ENCODE peak calls at places on chromosome 14, in four cellular contexts. L is HEK293T, J is epithelial cell of esophagus, G is NCI-H82. I is an unnamed sample.

GRCh38 chr14:92603309-92604257 is 90.0 kb downstream of the RIN3 start:
- DNase-seq in L (no peak), G (no peak), J (peak), I (no peak)

GRCh38 chr14:34920339-34920738 is 45.2 kb upstream of the BAZ1A start:
- DNase-seq in J (no peak), L (no peak), G (no peak), I (no peak)

GRCh38 chr14:99773496-99774203 is 19.6 kb upstream of the EML1 start:
- DNase-seq in J (no peak), L (no peak), G (no peak), I (no peak)

GRCh38 chr14:54699087-54699530 is 132.2 kb downstream of the SAMD4A start:
- DNase-seq in G (peak), J (peak), L (no peak), I (peak)

GRCh38 chr14:94213021-94213420 is 38.9 kb downstream of the PPP4R4 start:
- DNase-seq in G (no peak), J (peak), L (no peak), I (no peak)

GRCh38 chr14:93035917-93036651 is 79.6 kb downstream of the ITPK1 start:
- DNase-seq in J (peak), L (no peak), G (no peak), I (no peak)

GRCh38 chr14:75238728-75239455 is 39.7 kb upstream of the FOS start:
- DNase-seq in J (no peak), G (no peak), L (no peak), I (no peak)

GRCh38 chr14:76977793-76978730 is 50.4 kb downstream of the IRF2BPL start:
- DNase-seq in G (no peak), L (no peak), J (peak), I (no peak)

GRCh38 chr14:104931323-104931770 is 6.7 kb downstream of the PLD4 start:
- DNase-seq in G (no peak), L (no peak), J (no peak), I (no peak)

GRCh38 chr14:104249092-104249491 is 110.7 kb downstream of the KIF26A start:
- DNase-seq in J (no peak), G (no peak), L (no peak), I (no peak)

GRCh38 chr14:22657861-22658260 is 13.7 kb upstream of the OR6J1 start:
- DNase-seq in L (no peak), J (peak), G (peak), I (no peak)

GRCh38 chr14:24331731-24332093 is 3.2 kb downstream of the ADCY4 start:
- DNase-seq in L (no peak), J (no peak), G (peak), I (no peak)

I was measured in WERI-Rb-1.